ENCODE peak calls at places on chromosomes 12 and 14, in ten cellular contexts. E, J, V, Q, W, Z, X, U, S and P are unnamed samples. For H3K9me3, the result is how much of the 10 kb centered on the place peaks cover.

GRCh38 chr12:124828264-124829007 is 35.2 kb downstream of the SCARB1 start:
- DNase-seq in J (peak), U (no peak), V (no peak), W (no peak), Q (peak), Z (no peak), E (peak), X (no peak), S (no peak), P (no peak)

GRCh38 chr14:58740584-58740983 is 102.8 kb downstream of the DACT1 start:
- DNase-seq in S (no peak), Q (peak), X (no peak), U (no peak), J (no peak), E (no peak), Z (no peak), V (no peak), W (no peak), P (no peak)

GRCh38 chr12:45343269-45344051 is 127.6 kb downstream of the ANO6 start:
- DNase-seq in X (peak), Z (no peak), J (peak), S (no peak), E (peak), V (no peak), Q (no peak), U (no peak), W (no peak), P (no peak)

GRCh38 chr12:100767371-100767770 is 27.2 kb upstream of the ANO4 start:
- DNase-seq in J (no peak), Q (no peak), V (no peak), X (no peak), Z (no peak), W (no peak), S (no peak), U (no peak), E (no peak), P (no peak)

GRCh38 chr12:26277511-26278246 is 82.3 kb downstream of the SSPN start:
- DNase-seq in X (no peak), E (no peak), S (no peak), U (no peak), J (no peak), V (no peak), Q (no peak), W (no peak), Z (no peak), P (no peak)

GRCh38 chr12:3483089-3483488 is 7.9 kb upstream of the PRMT8 start:
- DNase-seq in V (no peak), W (no peak), Z (no peak), J (no peak), S (peak), U (no peak), Q (no peak), E (no peak), X (no peak), P (no peak)

GRCh38 chr12:124629799-124630198 is 62.4 kb upstream of the NCOR2 start:
- DNase-seq in X (no peak), Z (no peak), U (no peak), S (no peak), J (no peak), V (no peak), Q (no peak), E (no peak), W (no peak), P (no peak)

GRCh38 chr12:62292761-62293446 is 32.7 kb downstream of the USP15 start:
- DNase-seq in X (no peak), U (no peak), V (no peak), Q (no peak), Z (no peak), W (no peak), E (no peak), J (no peak), S (no peak), P (no peak)

GRCh38 chr12:38906482-38907170 is 1.2 kb upstream of the CPNE8 start:
- DNase-seq in U (peak), W (peak), V (no peak), E (no peak), Q (peak), X (peak), J (peak), Z (peak), S (peak), P (peak)

GRCh38 chr12:81167694-81168093 is 89.8 kb downstream of the ACSS3 start:
- DNase-seq in S (no peak), X (no peak), J (no peak), U (no peak), W (no peak), V (no peak), Z (no peak), E (peak), Q (no peak), P (no peak)

GRCh38 chr12:4270670-4271432 is 2.7 kb upstream of the CCND2 start:
- DNase-seq in S (peak), V (no peak), E (no peak), U (peak), Q (peak), W (peak), Z (peak), X (peak), J (no peak), P (peak)

GRCh38 chr14:55107766-55108554 is 21.1 kb upstream of the LGALS3 start:
- DNase-seq in Q (peak), U (no peak), J (peak), X (peak), V (peak), W (peak), S (peak), E (peak), Z (peak), P (peak)

GRCh38 chr12:123150273-123150803 is 552 bp downstream of the PITPNM2 start:
- DNase-seq in V (no peak), W (no peak), S (no peak), Z (peak), E (no peak), J (no peak), Q (peak), X (peak), U (no peak), P (no peak)

GRCh38 chr14:62736426-62737043 is 308.7 kb downstream of the KCNH5 start:
- DNase-seq in Z (no peak), W (no peak), J (no peak), U (no peak), X (no peak), V (no peak), Q (no peak), E (peak), S (no peak), P (no peak)

GRCh38 chr12:25585021-25585523 is 32.0 kb upstream of the LMNTD1 start:
- DNase-seq in V (no peak), S (no peak), W (peak), U (no peak), Q (peak), E (peak), X (no peak), Z (peak), J (no peak), P (no peak)

GRCh38 chr12:1776139-1776975 is 44.0 kb upstream of the LRTM2 start:
- DNase-seq in X (no peak), U (no peak), S (no peak), W (no peak), J (no peak), Q (no peak), E (peak), Z (no peak), V (no peak), P (no peak)

GRCh38 chr12:107064687-107065086 is 28.7 kb downstream of the CRY1 start:
- DNase-seq in U (no peak), S (no peak), W (no peak), Q (no peak), E (no peak), V (no peak), X (no peak), J (no peak), Z (no peak), P (no peak)

GRCh38 chr14:29037428-29037827 is 270.8 kb downstream of the FOXG1 start:
- DNase-seq in E (peak), U (no peak), S (no peak), X (no peak), Z (no peak), Q (no peak), W (no peak), J (no peak), V (peak), P (no peak)
- H3K9me3 ChIP-seq in E (under half), U (under half), S (under half), X (under half), Z (under half), Q (under half), W (under half), J (under half), V (under half), P (under half)

DNA sequence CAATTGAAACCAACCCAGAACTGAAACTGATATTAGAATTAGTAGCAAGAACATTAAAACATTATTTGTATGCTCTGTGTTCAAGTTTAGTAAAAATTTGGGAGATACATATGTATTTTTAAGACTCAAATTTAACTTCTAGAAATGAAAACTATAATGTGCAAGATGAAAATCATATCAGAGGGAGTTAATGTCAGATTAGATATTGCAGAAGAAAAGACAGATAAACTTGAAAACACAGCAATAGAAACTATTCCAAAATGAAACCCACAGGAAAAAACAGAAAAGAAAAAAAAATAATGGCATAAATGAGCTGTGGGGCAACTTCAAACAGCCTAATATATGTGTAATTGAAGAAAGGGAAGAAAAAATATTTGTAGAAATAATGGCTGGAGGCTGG is 134.9 kb downstream of the DPF3 start:
- DNase-seq in S (no peak), X (no peak), W (no peak), Z (no peak), E (no peak), U (no peak), J (no peak), V (no peak), Q (no peak), P (no peak)
- H3K9me3 ChIP-seq in S (under half), X (under half), W (under half), Z (under half), E (under half), U (under half), J (under half), V (under half), Q (under half), P (under half)

GRCh38 chr12:48586361-48586760 is 16.5 kb upstream of the LALBA start:
- DNase-seq in Z (no peak), U (no peak), J (no peak), S (no peak), X (no peak), W (no peak), E (no peak), V (no peak), Q (no peak), P (no peak)
- H3K9me3 ChIP-seq in Z (under half), U (under half), J (under half), S (under half), X (under half), W (under half), E (under half), V (under half), Q (under half), P (under half)

GRCh38 chr14:26820578-26820977 is 222.7 kb upstream of the NOVA1 start:
- DNase-seq in W (no peak), S (no peak), E (no peak), Q (no peak), X (no peak), Z (no peak), U (no peak), J (no peak), V (no peak), P (no peak)

GRCh38 chr14:26820101-26820500 is 222.3 kb upstream of the NOVA1 start:
- DNase-seq in J (no peak), Q (no peak), V (no peak), X (no peak), U (no peak), Z (no peak), S (no peak), W (no peak), E (no peak), P (no peak)
- H3K9me3 ChIP-seq in J (half or more), Q (under half), V (under half), X (under half), U (under half), Z (under half), S (under half), W (under half), E (under half), P (under half)